ENCODE peak calls at places on chromosome 13, in seven cellular contexts. F, N, S, P, O, J and D are unnamed samples.

GRCh38 chr13:25775986-25776385 is 275.8 kb downstream of the SHISA2 start:
- DNase-seq in F (no peak), N (no peak), S (no peak), P (no peak), O (no peak), J (no peak), D (no peak)

GRCh38 chr13:61664821-61665705 is 249.4 kb upstream of the PCDH20 start:
- DNase-seq in F (no peak), N (peak; percentile 61), S (no peak), P (no peak), O (no peak), J (no peak), D (no peak)

GRCh38 chr13:93847162-93847561 is 620.6 kb downstream of the GPC6 start:
- DNase-seq in F (no peak), N (no peak), S (peak; percentile 67), P (no peak), O (no peak), J (no peak), D (peak; percentile 24)

GRCh38 chr13:100836696-100837095 is 162.1 kb upstream of the TMTC4 start:
- DNase-seq in F (no peak), N (no peak), S (peak; percentile 86), P (no peak), O (no peak), J (no peak), D (no peak)

GRCh38 chr13:71854401-71854800 is 12.6 kb downstream of the DACH1 start:
- DNase-seq in F (no peak), N (no peak), S (no peak), P (no peak), O (no peak), J (no peak), D (no peak)

GRCh38 chr13:37074703-37075102 is 15.2 kb upstream of the SUPT20H start:
- DNase-seq in F (no peak), N (peak; percentile 21), S (peak; percentile 69), P (no peak), O (no peak), J (no peak), D (no peak)

GRCh38 chr13:99566125-99567083 is 65.1 kb downstream of the TM9SF2 start:
- DNase-seq in F (no peak), N (no peak), S (no peak), P (no peak), O (no peak), J (no peak), D (no peak)

GRCh38 chr13:26255717-26256277 is 1.9 kb downstream of the CDK8 start:
- DNase-seq in F (no peak), N (no peak), S (peak; percentile 32), P (no peak), O (no peak), J (no peak), D (no peak)

GRCh38 chr13:22024381-22024994 is 353.6 kb downstream of the FGF9 start:
- DNase-seq in F (no peak), N (peak; percentile 5), S (no peak), P (no peak), O (no peak), J (no peak), D (no peak)

GRCh38 chr13:113787694-113788093 is 28.7 kb downstream of the TMEM255B start:
- DNase-seq in F (no peak), N (no peak), S (no peak), P (no peak), O (no peak), J (peak; percentile 5), D (no peak)

GRCh38 chr13:110533771-110534670 is 27.5 kb downstream of the RAB20 start:
- DNase-seq in F (peak; percentile 46), N (no peak), S (no peak), P (no peak), O (no peak), J (no peak), D (no peak)

GRCh38 chr13:77339408-77339807 is 12.5 kb upstream of the MYCBP2 start:
- DNase-seq in F (no peak), N (no peak), S (no peak), P (no peak), O (no peak), J (no peak), D (no peak)

GRCh38 chr13:32824671-32825070 is 191.6 kb upstream of the KL start:
- DNase-seq in F (no peak), N (no peak), S (peak; percentile 77), P (no peak), O (no peak), J (no peak), D (peak; percentile 68)

GRCh38 chr13:112997188-112998135 is 28.4 kb downstream of the MCF2L start:
- DNase-seq in F (no peak), N (peak; percentile 48), S (no peak), P (no peak), O (no peak), J (no peak), D (no peak)

GRCh38 chr13:30572859-30573275 is 44.9 kb upstream of the USPL1 start:
- DNase-seq in F (no peak), N (peak; percentile 70), S (peak; percentile 70), P (no peak), O (no peak), J (no peak), D (peak; percentile 17)

GRCh38 chr13:22076658-22077057 is 405.8 kb downstream of the FGF9 start:
- DNase-seq in F (no peak), N (peak; percentile 9), S (no peak), P (no peak), O (no peak), J (no peak), D (no peak)

GRCh38 chr13:30774214-30774730 is 38.9 kb downstream of the ALOX5AP start:
- DNase-seq in F (no peak), N (peak; percentile 33), S (no peak), P (no peak), O (no peak), J (no peak), D (no peak)

GRCh38 chr13:32125221-32125621 is 93.6 kb downstream of the FRY start:
- DNase-seq in F (no peak), N (no peak), S (peak; percentile 90), P (no peak), O (no peak), J (no peak), D (peak; percentile 79)

GRCh38 chr13:40539954-40540706 is 126.3 kb downstream of the FOXO1 start:
- DNase-seq in F (no peak), N (no peak), S (peak; percentile 87), P (no peak), O (no peak), J (no peak), D (peak; percentile 34)

GRCh38 chr13:23778007-23778687 is 111.1 kb downstream of the MIPEP start:
- DNase-seq in F (no peak), N (no peak), S (no peak), P (no peak), O (no peak), J (no peak), D (no peak)

GRCh38 chr13:50089633-50090032 is 74.4 kb downstream of the KCNRG start:
- DNase-seq in F (no peak), N (no peak), S (no peak), P (no peak), O (no peak), J (no peak), D (no peak)

GRCh38 chr13:65894049-65894448 is 1336.1 kb downstream of the PCDH9 start:
- DNase-seq in F (no peak), N (no peak), S (no peak), P (no peak), O (no peak), J (no peak), D (no peak)

GRCh38 chr13:109784590-109785140 is 1.7 kb downstream of the IRS2 start:
- DNase-seq in F (peak; percentile 90), N (peak; percentile 63), S (peak; percentile 57), P (peak; percentile 60), O (peak; percentile 42), J (peak; percentile 41), D (no peak)

GRCh38 chr13:79225487-79226232 is 180.4 kb downstream of the RBM26 start:
- DNase-seq in F (no peak), N (no peak), S (no peak), P (no peak), O (no peak), J (no peak), D (no peak)

GRCh38 chr13:76707360-76707759 is 178.8 kb downstream of the KCTD12 start:
- DNase-seq in F (no peak), N (no peak), S (peak; percentile 70), P (no peak), O (no peak), J (no peak), D (no peak)

GRCh38 chr13:113632706-113633484 is 25.1 kb downstream of the ATP4B start:
- DNase-seq in F (peak; percentile 24), N (no peak), S (no peak), P (no peak), O (no peak), J (no peak), D (no peak)

GRCh38 chr13:59677966-59678814 is 485.5 kb downstream of the DIAPH3 start:
- DNase-seq in F (no peak), N (peak; percentile 60), S (peak; percentile 74), P (no peak), O (no peak), J (no peak), D (no peak)

GRCh38 chr13:27283906-27284523 is 13.4 kb downstream of the RASL11A start:
- DNase-seq in F (no peak), N (peak; percentile 40), S (peak; percentile 41), P (no peak), O (no peak), J (no peak), D (no peak)

GRCh38 chr13:102484329-102484728 is 82.5 kb upstream of the FGF14 start:
- DNase-seq in F (no peak), N (no peak), S (peak; percentile 13), P (no peak), O (no peak), J (no peak), D (no peak)

GRCh38 chr13:40668335-40668734 is 1.9 kb upstream of the FOXO1 start:
- DNase-seq in F (peak; percentile 58), N (no peak), S (peak; percentile 43), P (peak; percentile 34), O (peak; percentile 50), J (no peak), D (no peak)

GRCh38 chr13:105144936-105145335 is 1390.5 kb downstream of the EFNB2 start:
- DNase-seq in F (no peak), N (no peak), S (no peak), P (no peak), O (no peak), J (no peak), D (no peak)

GRCh38 chr13:50389726-50390125 is 374.5 kb downstream of the KCNRG start:
- DNase-seq in F (no peak), N (no peak), S (no peak), P (no peak), O (no peak), J (no peak), D (no peak)

GRCh38 chr13:65946387-65946786 is 1283.7 kb downstream of the PCDH9 start:
- DNase-seq in F (no peak), N (no peak), S (no peak), P (no peak), O (no peak), J (no peak), D (no peak)